ENCODE peak calls at places on chromosomes 4 and X, in ten cellular contexts. V, W, R, B, Y, D, K, Z, I and Q are unnamed samples.

GRCh38 chr4:1472148-1472797 is 66.0 kb upstream of the NKX1-1 start:
- DNase-seq in V (no peak), W (no peak), R (no peak), B (no peak), Y (no peak), D (no peak), K (no peak), Z (no peak), I (no peak), Q (no peak)

GRCh38 chr4:2691313-2691712 is 64.8 kb downstream of the TNIP2 start:
- DNase-seq in V (no peak), W (no peak), R (no peak), B (no peak), Y (no peak), D (no peak), K (no peak), Z (no peak), I (no peak), Q (no peak)

GRCh38 chrX:63513825-63514574 is 162.9 kb upstream of the SPIN4 start:
- DNase-seq in V (no peak), W (no peak), R (no peak), B (peak), Y (no peak), D (peak), K (no peak), Z (no peak), I (peak), Q (peak)

GRCh38 chr4:144288011-144288903 is 147.7 kb upstream of the GYPA start:
- DNase-seq in V (no peak), W (no peak), R (no peak), B (no peak), Y (no peak), D (no peak), K (no peak), Z (no peak), I (no peak), Q (no peak)

GRCh38 chr4:159169414-159169813 is 66.5 kb downstream of the RAPGEF2 start:
- DNase-seq in V (no peak), W (no peak), R (no peak), B (no peak), Y (no peak), D (no peak), K (no peak), Z (no peak), I (no peak), Q (no peak)

GRCh38 chr4:37928421-37928820 is 31.8 kb upstream of the PTTG2 start:
- DNase-seq in V (no peak), W (no peak), R (no peak), B (no peak), Y (no peak), D (no peak), K (no peak), Z (no peak), I (no peak), Q (no peak)

GRCh38 chr4:48739560-48740019 is 40.5 kb downstream of the FRYL start:
- DNase-seq in V (peak), W (no peak), R (no peak), B (no peak), Y (no peak), D (no peak), K (no peak), Z (no peak), I (no peak), Q (no peak)

GRCh38 chrX:135707880-135708279 is 5.6 kb upstream of the CT45A1 start:
- DNase-seq in V (no peak), W (no peak), R (peak), B (no peak), Y (no peak), D (no peak), K (no peak), Z (peak), I (no peak), Q (no peak)

GRCh38 chrX:103538728-103539127 is 19.4 kb upstream of the RAB40A start:
- DNase-seq in V (no peak), W (no peak), R (no peak), B (peak), Y (no peak), D (peak), K (no peak), Z (no peak), I (no peak), Q (no peak)

GRCh38 chr4:159107203-159107921 is 4.5 kb downstream of the RAPGEF2 start:
- DNase-seq in V (no peak), W (no peak), R (no peak), B (peak), Y (no peak), D (peak), K (no peak), Z (no peak), I (no peak), Q (no peak)

GRCh38 chr4:37389967-37390580 is 145.5 kb downstream of the NWD2 start:
- DNase-seq in V (no peak), W (no peak), R (peak), B (peak), Y (no peak), D (peak), K (no peak), Z (peak), I (no peak), Q (no peak)

GRCh38 chr4:103097112-103097511 is 2.5 kb downstream of the BDH2 start:
- DNase-seq in V (peak), W (no peak), R (no peak), B (no peak), Y (no peak), D (no peak), K (no peak), Z (no peak), I (no peak), Q (no peak)

GRCh38 chr4:11178433-11178832 is 250.3 kb downstream of the HS3ST1 start:
- DNase-seq in V (no peak), W (no peak), R (no peak), B (no peak), Y (no peak), D (no peak), K (no peak), Z (no peak), I (no peak), Q (no peak)

GRCh38 chr4:53476232-53477037 is 99.0 kb downstream of the FIP1L1 start:
- DNase-seq in V (peak), W (no peak), R (no peak), B (peak), Y (peak), D (peak), K (peak), Z (peak), I (peak), Q (no peak)

GRCh38 chrX:9700555-9700954 is 65.1 kb downstream of the GPR143 start:
- DNase-seq in V (no peak), W (no peak), R (no peak), B (no peak), Y (no peak), D (no peak), K (no peak), Z (no peak), I (no peak), Q (no peak)

GRCh38 chr4:113574636-113575103 is 186.9 kb downstream of the CAMK2D start:
- DNase-seq in V (peak), W (no peak), R (no peak), B (peak), Y (no peak), D (peak), K (no peak), Z (no peak), I (no peak), Q (no peak)

GRCh38 chr4:53908661-53909078 is 155.7 kb downstream of the CHIC2 start:
- DNase-seq in V (peak), W (peak), R (peak), B (peak), Y (peak), D (peak), K (peak), Z (peak), I (peak), Q (peak)

GRCh38 chr4:166886708-166887107 is 347.6 kb downstream of the SPOCK3 start:
- DNase-seq in V (no peak), W (no peak), R (no peak), B (no peak), Y (no peak), D (no peak), K (no peak), Z (no peak), I (no peak), Q (no peak)

GRCh38 chr4:41216294-41217019 is 2.1 kb upstream of the APBB2 start:
- DNase-seq in V (no peak), W (peak), R (peak), B (peak), Y (peak), D (peak), K (peak), Z (peak), I (no peak), Q (peak)

GRCh38 chr4:28310926-28311325 is 1450.3 kb downstream of the STIM2 start:
- DNase-seq in V (no peak), W (no peak), R (no peak), B (no peak), Y (no peak), D (no peak), K (no peak), Z (no peak), I (no peak), Q (no peak)

GRCh38 chr4:20462426-20463175 is 210.9 kb downstream of the SLIT2 start:
- DNase-seq in V (peak), W (no peak), R (no peak), B (peak), Y (no peak), D (no peak), K (no peak), Z (no peak), I (no peak), Q (no peak)

GRCh38 chr4:108730579-108730978 is 32.3 kb downstream of the ETNPPL start:
- DNase-seq in V (no peak), W (no peak), R (no peak), B (no peak), Y (no peak), D (no peak), K (no peak), Z (no peak), I (no peak), Q (no peak)

GRCh38 chr4:17013382-17014006 is 115.0 kb upstream of the LDB2 start:
- DNase-seq in V (no peak), W (no peak), R (no peak), B (no peak), Y (no peak), D (peak), K (no peak), Z (no peak), I (peak), Q (no peak)

GRCh38 chrX:103376118-103376978 is at the start of gene BEX3:
- DNase-seq in V (no peak), W (peak), R (peak), B (peak), Y (peak), D (peak), K (peak), Z (peak), I (no peak), Q (no peak)

GRCh38 chr4:76943790-76944189 is 5.8 kb upstream of the SEPTIN11 start:
- DNase-seq in V (no peak), W (no peak), R (no peak), B (no peak), Y (no peak), D (no peak), K (no peak), Z (no peak), I (no peak), Q (no peak)

GRCh38 chr4:36128689-36129088 is 115.6 kb downstream of the ARAP2 start:
- DNase-seq in V (no peak), W (no peak), R (no peak), B (peak), Y (no peak), D (no peak), K (no peak), Z (no peak), I (no peak), Q (no peak)

DNA sequence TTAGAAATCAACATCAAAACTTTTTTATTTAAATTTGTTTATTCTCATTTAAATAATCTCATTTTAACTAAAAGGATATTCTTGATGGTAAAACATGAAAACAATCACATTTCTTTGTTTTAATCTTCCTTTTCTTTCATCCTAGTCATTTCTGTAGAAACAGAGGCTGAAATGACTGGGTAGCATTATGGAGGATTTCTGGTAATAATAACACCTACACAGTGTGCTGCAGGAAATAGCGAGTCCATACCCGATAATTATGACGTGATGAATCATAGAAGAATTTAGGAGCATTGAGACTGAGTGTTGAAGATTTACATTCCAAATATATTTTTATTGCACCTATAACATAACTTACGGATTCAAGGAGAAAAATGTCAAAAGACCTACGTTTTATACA is 31.4 kb upstream of the BBS12 start:
- DNase-seq in V (no peak), W (no peak), R (no peak), B (no peak), Y (no peak), D (no peak), K (no peak), Z (no peak), I (no peak), Q (no peak)
- H3K4me3 ChIP-seq in V (no peak), W (no peak), R (no peak), B (no peak), Y (no peak), D (no peak), K (peak), Z (no peak), I (no peak), Q (no peak)

DNA sequence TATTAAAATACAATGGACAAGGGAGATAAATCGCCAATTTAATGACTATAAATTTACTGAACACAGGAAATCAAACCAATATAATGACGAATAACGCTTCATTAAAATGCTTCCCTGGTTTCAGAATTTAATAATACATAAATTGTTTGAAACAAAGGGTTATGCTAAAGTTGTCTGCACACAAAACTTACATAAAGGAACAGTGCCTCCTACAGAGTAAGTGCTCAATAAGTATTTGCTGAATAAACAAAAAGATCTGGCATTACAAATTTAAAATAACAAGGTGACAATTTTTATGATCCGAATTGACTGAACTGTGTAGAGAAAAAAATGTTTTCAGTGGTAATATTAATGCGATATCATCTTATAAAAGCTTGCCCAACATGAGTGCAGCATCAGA is 69.6 kb downstream of the NOCT start:
- DNase-seq in V (no peak), W (no peak), R (no peak), B (peak), Y (no peak), D (peak), K (no peak), Z (peak), I (no peak), Q (no peak)
- TF ChIP-seq CTCF in V (peak), W (no peak), R (no peak), B (peak), Y (no peak), D (peak), K (peak), Z (peak), I (no peak), Q (no peak)

DNA sequence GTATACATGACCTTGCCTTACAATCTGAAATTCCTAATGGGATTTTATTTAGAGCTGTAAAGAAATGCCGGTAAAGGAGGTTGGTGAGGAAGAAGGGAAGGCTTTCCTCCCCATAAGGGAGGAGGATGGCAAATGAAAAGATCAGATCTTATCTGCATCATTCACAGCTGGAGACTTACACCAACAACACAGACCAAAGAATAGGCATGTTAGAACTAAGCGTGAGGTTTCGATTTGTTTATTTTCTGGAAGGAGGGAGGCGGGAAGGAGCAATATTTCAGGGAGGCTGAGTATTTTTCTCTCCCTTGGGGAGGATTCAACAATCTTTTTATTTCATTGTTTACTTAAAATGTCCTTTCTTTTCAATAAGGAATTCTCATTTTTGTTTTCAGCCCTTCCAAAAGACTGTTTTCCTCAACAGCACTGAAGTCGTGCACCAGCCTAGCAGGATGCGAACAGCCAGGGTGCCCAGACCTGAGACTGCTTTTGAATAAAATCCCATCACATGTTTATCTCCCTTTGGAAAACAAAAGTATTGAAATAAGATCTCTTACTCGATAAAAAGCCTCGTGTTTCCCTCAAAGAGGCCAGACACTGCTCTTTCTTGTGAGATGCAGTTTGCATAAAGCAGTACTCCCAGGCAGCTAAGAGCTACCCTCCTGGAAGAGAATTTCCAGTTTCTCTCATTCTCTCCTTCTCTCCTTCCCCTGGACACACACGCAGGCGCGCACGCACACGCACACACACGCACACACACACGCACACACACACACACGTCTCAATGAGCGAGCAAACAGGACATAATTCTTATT is 236.1 kb downstream of the MGST2 start:
- DNase-seq in V (no peak), W (no peak), R (no peak), B (peak), Y (no peak), D (peak), K (no peak), Z (no peak), I (no peak), Q (no peak)
- H3K4me3 ChIP-seq in V (peak), W (peak), R (no peak), B (peak), Y (peak), D (peak), K (peak), Z (no peak), I (peak), Q (no peak)

GRCh38 chrX:109475174-109475891 is 6.6 kb downstream of the GUCY2F start:
- DNase-seq in V (no peak), W (peak), R (peak), B (peak), Y (peak), D (peak), K (peak), Z (peak), I (no peak), Q (no peak)

GRCh38 chrX:109472939-109473713 is 8.8 kb downstream of the GUCY2F start:
- DNase-seq in V (no peak), W (no peak), R (no peak), B (peak), Y (no peak), D (peak), K (peak), Z (peak), I (no peak), Q (no peak)
- TF ChIP-seq CTCF in V (peak), W (no peak), R (no peak), B (no peak), Y (no peak), D (peak), K (no peak), Z (no peak), I (peak), Q (no peak)

DNA sequence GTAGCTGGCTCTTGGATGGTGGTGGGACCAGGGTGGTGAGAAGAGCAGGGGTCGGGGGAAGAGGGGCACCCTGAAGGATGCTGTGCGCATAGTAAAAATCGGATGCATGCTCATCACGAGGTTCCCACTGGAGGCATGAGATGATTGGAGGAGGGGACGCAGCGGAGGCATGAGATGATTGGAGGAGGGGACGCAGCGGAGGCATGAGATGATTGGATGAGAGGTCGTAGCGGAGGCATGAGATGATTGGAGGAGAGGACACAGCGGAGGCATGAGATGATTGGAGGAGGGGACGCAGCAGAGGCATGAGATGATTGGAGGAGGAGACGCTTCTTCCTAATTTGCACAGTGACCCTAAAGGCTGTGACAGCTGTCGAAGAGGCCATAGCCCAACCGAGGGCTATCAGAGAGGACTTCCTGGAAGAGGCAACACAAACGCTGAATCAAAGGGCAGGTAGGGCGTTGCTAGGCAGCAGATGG is 106.7 kb downstream of the ADRA2C start:
- DNase-seq in V (no peak), W (no peak), R (no peak), B (no peak), Y (no peak), D (no peak), K (no peak), Z (no peak), I (no peak), Q (no peak)
- H3K4me3 ChIP-seq in V (no peak), W (no peak), R (no peak), B (no peak), Y (no peak), D (no peak), K (no peak), Z (no peak), I (no peak), Q (no peak)

DNA sequence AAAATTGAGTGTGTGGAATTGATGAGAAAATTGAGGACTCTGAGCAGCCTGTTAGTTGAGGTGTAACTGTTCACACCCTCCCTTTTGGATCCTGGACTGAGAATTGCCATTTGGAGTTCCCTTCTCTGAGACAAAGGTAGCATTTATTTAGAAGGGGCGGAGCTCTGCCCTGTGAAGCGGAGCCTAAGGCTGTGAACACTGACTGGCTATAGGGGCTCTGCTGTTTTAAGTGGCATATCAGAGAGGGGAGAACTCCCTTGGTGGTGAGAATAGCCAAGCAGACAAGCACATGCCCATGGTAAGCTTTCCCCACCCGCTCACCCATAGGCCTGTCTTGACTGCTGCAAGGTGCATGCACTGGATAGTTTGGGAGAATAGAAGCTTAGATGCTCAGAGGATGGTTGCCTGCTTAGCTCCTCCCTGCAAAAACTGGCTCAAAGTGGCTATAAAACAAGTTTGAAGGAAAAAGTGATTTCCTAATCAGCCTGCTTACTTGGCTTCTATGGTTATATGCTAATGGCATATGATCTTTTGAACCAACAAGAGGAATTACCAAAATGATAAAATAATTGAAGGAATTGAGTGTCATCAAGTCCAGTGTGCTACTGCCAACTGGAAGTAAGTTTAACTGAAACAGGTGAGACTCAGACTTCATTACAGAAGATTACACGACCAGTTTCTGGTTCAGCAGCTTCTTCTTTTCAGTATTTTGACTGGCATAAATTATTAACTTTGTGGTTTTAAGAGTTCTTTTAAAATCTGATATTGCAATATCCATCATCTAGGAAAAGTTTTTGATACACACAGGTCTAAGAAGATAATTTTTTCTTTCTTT is 108.4 kb downstream of the AFF1 start:
- DNase-seq in V (no peak), W (no peak), R (no peak), B (no peak), Y (no peak), D (no peak), K (no peak), Z (no peak), I (no peak), Q (no peak)
- TF ChIP-seq CTCF in V (no peak), W (no peak), R (no peak), B (no peak), Y (no peak), D (no peak), K (no peak), Z (no peak), I (no peak), Q (no peak)

DNA sequence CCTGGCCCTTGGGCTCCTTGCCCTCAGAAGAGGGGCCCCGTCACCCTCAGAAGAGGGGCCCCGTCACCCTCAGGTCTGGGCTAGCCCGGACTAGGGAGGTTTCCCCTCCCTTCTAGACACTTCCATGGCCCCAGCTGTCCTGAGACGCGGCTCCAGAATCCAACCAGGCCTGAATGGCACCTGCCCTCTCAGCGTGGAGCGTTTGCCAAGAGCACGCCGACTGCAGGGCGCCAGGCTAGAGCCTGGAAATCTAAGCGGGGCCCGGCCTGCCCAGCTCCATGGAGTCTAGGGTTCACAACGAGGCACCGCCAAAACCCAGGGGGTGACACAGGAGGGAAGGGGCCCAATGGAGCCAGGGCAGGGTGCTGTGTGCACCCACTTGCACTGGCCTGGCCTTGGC is 7.8 kb upstream of the ATP2B3 start:
- DNase-seq in V (no peak), W (no peak), R (no peak), B (no peak), Y (no peak), D (no peak), K (no peak), Z (no peak), I (no peak), Q (no peak)
- H3K4me3 ChIP-seq in V (no peak), W (no peak), R (no peak), B (no peak), Y (no peak), D (no peak), K (no peak), Z (no peak), I (no peak), Q (no peak)